ENCODE peak calls at places on chromosomes 2 and 18, in eight cellular contexts. B is stimulated activated CD8-positive, alpha-beta memory T cell treated with anti-CD3 and anti-CD28 coated beads, Interleukin-12 subunit alpha, Interleukin-12 subunit beta, amount 100 ng/mL, for 1 hour; N is NCI-H2081; O is Kasumi-1; R is colonic mucosa; M is ovary; J is nephron progenitor cell; K is tibial nerve. T is an unnamed sample.

GRCh38 chr2:28521663-28522062 is 25.8 kb downstream of the PLB1 start:
- DNase-seq in B (no peak), R (no peak), O (peak), J (no peak), N (no peak), K (no peak), M (no peak), T (no peak)

GRCh38 chr2:54646170-54646927 is 77.1 kb upstream of the EML6 start:
- DNase-seq in O (no peak), M (no peak), K (no peak), J (no peak), N (no peak), B (no peak), R (no peak), T (no peak)

GRCh38 chr2:181138816-181139215 is 158.4 kb downstream of the UBE2E3 start:
- DNase-seq in R (no peak), K (no peak), B (no peak), N (no peak), M (no peak), O (no peak), J (no peak), T (no peak)

GRCh38 chr18:76274470-76275289 is 220.4 kb downstream of the ZNF516 start:
- DNase-seq in N (peak), O (peak), M (no peak), B (no peak), J (peak), R (no peak), K (no peak), T (no peak)

GRCh38 chr2:64277101-64277849 is 133.1 kb upstream of the PELI1 start:
- DNase-seq in O (no peak), K (no peak), B (no peak), M (no peak), J (no peak), R (no peak), N (no peak), T (no peak)

GRCh38 chr18:5388896-5389295 is 93.4 kb upstream of the ZBTB14 start:
- DNase-seq in J (no peak), O (no peak), R (no peak), K (no peak), B (no peak), M (no peak), N (no peak), T (no peak)

GRCh38 chr2:27717070-27717453 is 53.4 kb downstream of the SLC4A1AP start:
- DNase-seq in J (peak), M (no peak), N (no peak), B (no peak), O (no peak), K (no peak), R (no peak), T (no peak)

GRCh38 chr18:8380006-8380405 is 229.2 kb upstream of the RAB12 start:
- DNase-seq in K (no peak), O (no peak), B (no peak), R (no peak), M (no peak), N (no peak), J (no peak), T (no peak)

GRCh38 chr2:25417715-25418369 is 76.1 kb upstream of the DNMT3A start:
- DNase-seq in M (no peak), J (no peak), R (no peak), O (no peak), K (no peak), B (no peak), N (no peak), T (no peak)

GRCh38 chr2:56666758-56667157 is 483.0 kb downstream of the CCDC85A start:
- DNase-seq in B (no peak), K (no peak), O (no peak), R (no peak), N (no peak), J (no peak), M (no peak), T (no peak)

GRCh38 chr2:157426477-157426994 is 17.4 kb downstream of the CYTIP start:
- DNase-seq in B (no peak), M (no peak), N (no peak), O (no peak), K (no peak), R (no peak), J (no peak), T (no peak)

GRCh38 chr2:24830351-24830750 is 37.1 kb downstream of the CENPO start:
- DNase-seq in R (no peak), O (no peak), B (no peak), K (no peak), J (no peak), M (peak), N (no peak), T (no peak)

GRCh38 chr2:96136123-96136720 is 2.1 kb downstream of the ASTL start:
- DNase-seq in K (no peak), O (no peak), N (no peak), B (no peak), J (no peak), M (no peak), R (no peak), T (no peak)

GRCh38 chr2:73069041-73069854 is 2.3 kb downstream of the SFXN5 start:
- DNase-seq in M (no peak), N (no peak), J (no peak), O (no peak), B (no peak), R (no peak), K (no peak), T (no peak)

GRCh38 chr2:7203056-7203467 is 285.9 kb downstream of the RNF144A start:
- DNase-seq in M (peak), O (peak), K (peak), J (peak), B (peak), N (peak), R (peak), T (peak)

GRCh38 chr18:67608909-67609308 is 92.4 kb upstream of the DSEL start:
- DNase-seq in N (no peak), O (no peak), M (no peak), K (no peak), R (no peak), J (no peak), B (no peak), T (no peak)

GRCh38 chr2:167980436-167980835 is 267.0 kb downstream of the STK39 start:
- DNase-seq in M (no peak), B (no peak), R (no peak), O (no peak), K (no peak), J (no peak), N (no peak), T (no peak)

GRCh38 chr2:13050764-13051163 is 334.0 kb downstream of the TRIB2 start:
- DNase-seq in J (no peak), O (no peak), R (no peak), B (no peak), N (no peak), M (no peak), K (no peak), T (no peak)

GRCh38 chr2:12685956-12686355 is 30.8 kb upstream of the TRIB2 start:
- DNase-seq in R (no peak), O (no peak), J (no peak), B (no peak), M (no peak), N (no peak), K (no peak), T (no peak)

GRCh38 chr18:74512321-74513053 is 16.3 kb downstream of the CNDP2 start:
- DNase-seq in O (no peak), K (no peak), N (no peak), R (no peak), M (no peak), B (no peak), J (no peak), T (no peak)

GRCh38 chr2:137951606-137952005 is 12.7 kb upstream of the HNMT start:
- DNase-seq in O (no peak), R (no peak), N (no peak), B (no peak), J (no peak), M (no peak), K (no peak), T (no peak)

GRCh38 chr2:84858123-84858522 is 22.8 kb downstream of the TRABD2A start:
- DNase-seq in N (no peak), R (no peak), B (no peak), J (no peak), K (no peak), O (no peak), M (no peak), T (no peak)

GRCh38 chr2:121160366-121160765 is 124.6 kb downstream of the TFCP2L1 start:
- DNase-seq in O (no peak), N (no peak), R (no peak), B (no peak), J (no peak), M (no peak), K (no peak), T (no peak)

GRCh38 chr2:120749506-120750431 is 14.1 kb downstream of the GLI2 start:
- DNase-seq in O (no peak), M (no peak), B (no peak), J (no peak), K (no peak), N (no peak), R (peak), T (no peak)

GRCh38 chr18:58264846-58265245 is 220.8 kb downstream of the NEDD4L start:
- DNase-seq in J (no peak), N (no peak), K (no peak), B (no peak), R (no peak), O (no peak), M (no peak), T (no peak)

GRCh38 chr18:34115409-34116081 is 109.2 kb downstream of the NOL4 start:
- DNase-seq in M (no peak), R (no peak), J (no peak), B (no peak), N (no peak), O (no peak), K (no peak), T (no peak)

GRCh38 chr18:21448301-21448700 is 152.2 kb downstream of the ESCO1 start:
- DNase-seq in N (no peak), J (no peak), M (no peak), K (no peak), O (no peak), B (no peak), R (no peak), T (no peak)

GRCh38 chr2:205988274-205988673 is 97.7 kb downstream of the INO80D start:
- DNase-seq in M (no peak), K (no peak), R (no peak), O (no peak), B (no peak), N (no peak), J (no peak), T (no peak)

GRCh38 chr2:198077477-198077876 is 273.1 kb downstream of the PLCL1 start:
- DNase-seq in N (no peak), K (no peak), M (no peak), J (no peak), O (no peak), B (no peak), R (no peak), T (no peak)

GRCh38 chr2:180196419-180196977 is 189.4 kb upstream of the CWC22 start:
- DNase-seq in N (no peak), O (no peak), R (no peak), B (no peak), M (no peak), J (no peak), K (no peak), T (no peak)

GRCh38 chr18:57559311-57559710 is 27.2 kb downstream of the FECH start:
- DNase-seq in M (no peak), N (no peak), K (no peak), R (no peak), J (no peak), O (no peak), B (no peak), T (no peak)

GRCh38 chr2:23401427-23402204 is 16.6 kb downstream of the KLHL29 start:
- DNase-seq in O (no peak), M (no peak), J (no peak), R (no peak), B (no peak), N (no peak), K (no peak), T (no peak)

GRCh38 chr2:104851236-104852160 is 2.4 kb upstream of the POU3F3 start:
- DNase-seq in M (no peak), N (no peak), J (no peak), R (no peak), K (no peak), O (no peak), B (no peak), T (no peak)

GRCh38 chr2:54809814-54810213 is 86.4 kb downstream of the EML6 start:
- DNase-seq in M (no peak), J (no peak), O (no peak), B (no peak), K (no peak), N (no peak), R (no peak), T (no peak)

GRCh38 chr2:112032615-112033457 is 22.2 kb upstream of the TMEM87B start:
- DNase-seq in K (peak), R (peak), M (peak), O (peak), J (no peak), N (no peak), B (no peak), T (no peak)

GRCh38 chr2:19774788-19775156 is 127.0 kb downstream of the TTC32 start:
- DNase-seq in M (no peak), K (no peak), R (no peak), O (no peak), J (no peak), N (no peak), B (no peak), T (no peak)

GRCh38 chr2:224062481-224063307 is 23.6 kb upstream of the SERPINE2 start:
- DNase-seq in M (no peak), O (no peak), B (no peak), K (no peak), J (no peak), R (no peak), N (no peak), T (no peak)

GRCh38 chr2:85748039-85748438 is 5.8 kb upstream of the ATOH8 start:
- DNase-seq in M (no peak), N (no peak), O (no peak), R (no peak), J (no peak), B (no peak), K (no peak), T (no peak)

GRCh38 chr2:222024934-222025890 is 273.6 kb downstream of the PAX3 start:
- DNase-seq in B (no peak), N (peak), K (no peak), R (no peak), J (peak), O (peak), M (no peak), T (no peak)

GRCh38 chr2:11437602-11438001 is 28.4 kb downstream of the E2F6 start:
- DNase-seq in J (no peak), O (no peak), M (no peak), B (no peak), R (no peak), K (no peak), N (no peak), T (no peak)

T was measured in effector CD8-positive, alpha-beta T cell.